ENCODE peak calls at places on chromosomes 1 and 21, in six cellular contexts. L is adrenal gland, K is AG10803, S is heart left ventricle, E is left ventricle myocardium inferior, N is PC-3. Z is an unnamed sample.

GRCh38 chr1:85366391-85366790 is 90.0 kb upstream of the BCL10 start:
- DNase-seq in L (no peak), K (peak; percentile 89), E (no peak), S (no peak), N (peak; percentile 75), Z (peak; percentile 71)

GRCh38 chr1:55234016-55234415 is 18.9 kb upstream of the USP24 start:
- DNase-seq in L (no peak), K (peak; percentile 85), E (no peak), S (no peak), N (peak; percentile 37), Z (no peak)

GRCh38 chr1:160781914-160782689 is 13.9 kb upstream of the LY9 start:
- DNase-seq in K (no peak), L (no peak), E (no peak), S (no peak), N (no peak), Z (no peak)

GRCh38 chr1:118339431-118340146 is 154.6 kb upstream of the SPAG17 start:
- DNase-seq in S (no peak), E (no peak), L (no peak), N (peak; percentile 75), K (no peak), Z (no peak)

GRCh38 chr21:26835027-26835713 is 10.0 kb downstream of the ADAMTS1 start:
- DNase-seq in L (no peak), S (peak; percentile 33), N (peak; percentile 71), E (no peak), K (peak; percentile 85), Z (no peak)

GRCh38 chr1:26787381-26787705 is 407 bp upstream of the PIGV start:
- DNase-seq in N (no peak), S (no peak), K (peak; percentile 48), L (no peak), E (no peak), Z (no peak)

GRCh38 chr1:160830321-160831153 is 32.1 kb downstream of the CD244 start:
- DNase-seq in K (peak; percentile 15), E (no peak), S (peak; percentile 37), N (peak; percentile 93), L (peak; percentile 32), Z (no peak)

GRCh38 chr21:26756491-26757159 is 88.6 kb downstream of the ADAMTS1 start:
- DNase-seq in E (no peak), S (no peak), L (no peak), K (peak; percentile 91), N (no peak), Z (no peak)

GRCh38 chr21:37958493-37958892 is 42.2 kb upstream of the KCNJ6 start:
- DNase-seq in S (no peak), E (no peak), K (no peak), L (no peak), N (no peak), Z (no peak)

GRCh38 chr1:101346419-101346818 is 109.6 kb downstream of the S1PR1 start:
- DNase-seq in S (no peak), K (no peak), E (no peak), L (no peak), N (no peak), Z (no peak)

GRCh38 chr1:27356628-27357280 is 10.0 kb downstream of the MAP3K6 start:
- DNase-seq in E (no peak), K (no peak), L (no peak), N (no peak), S (peak; percentile 25), Z (no peak)

DNA sequence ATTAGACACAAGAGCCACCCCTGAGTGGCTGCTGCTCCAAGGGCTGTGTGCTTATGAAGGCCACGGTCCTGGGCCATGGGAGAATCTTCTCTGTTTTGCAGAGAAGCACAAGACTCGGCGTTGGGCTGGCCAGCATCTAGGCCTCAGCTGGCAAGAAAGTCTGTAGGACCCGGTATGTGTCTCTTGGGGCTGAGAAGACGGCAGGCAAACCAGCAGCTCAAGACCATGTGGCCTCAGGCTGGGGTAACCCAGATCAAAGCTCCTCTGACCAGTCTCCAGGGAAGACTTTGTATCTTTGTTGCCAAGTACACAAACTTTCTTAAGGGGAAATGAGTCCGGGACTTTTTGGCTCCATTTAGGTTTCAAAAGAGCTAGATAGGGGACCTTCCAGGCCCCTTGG is 60.1 kb downstream of the PTP4A2 start:
- DNase-seq in E (no peak), L (no peak), K (no peak), N (no peak), S (peak; percentile 29), Z (no peak)
- TF ChIP-seq CTCF in E (no peak), L (no peak), K (no peak), N (no peak), S (no peak), Z (no peak)

DNA sequence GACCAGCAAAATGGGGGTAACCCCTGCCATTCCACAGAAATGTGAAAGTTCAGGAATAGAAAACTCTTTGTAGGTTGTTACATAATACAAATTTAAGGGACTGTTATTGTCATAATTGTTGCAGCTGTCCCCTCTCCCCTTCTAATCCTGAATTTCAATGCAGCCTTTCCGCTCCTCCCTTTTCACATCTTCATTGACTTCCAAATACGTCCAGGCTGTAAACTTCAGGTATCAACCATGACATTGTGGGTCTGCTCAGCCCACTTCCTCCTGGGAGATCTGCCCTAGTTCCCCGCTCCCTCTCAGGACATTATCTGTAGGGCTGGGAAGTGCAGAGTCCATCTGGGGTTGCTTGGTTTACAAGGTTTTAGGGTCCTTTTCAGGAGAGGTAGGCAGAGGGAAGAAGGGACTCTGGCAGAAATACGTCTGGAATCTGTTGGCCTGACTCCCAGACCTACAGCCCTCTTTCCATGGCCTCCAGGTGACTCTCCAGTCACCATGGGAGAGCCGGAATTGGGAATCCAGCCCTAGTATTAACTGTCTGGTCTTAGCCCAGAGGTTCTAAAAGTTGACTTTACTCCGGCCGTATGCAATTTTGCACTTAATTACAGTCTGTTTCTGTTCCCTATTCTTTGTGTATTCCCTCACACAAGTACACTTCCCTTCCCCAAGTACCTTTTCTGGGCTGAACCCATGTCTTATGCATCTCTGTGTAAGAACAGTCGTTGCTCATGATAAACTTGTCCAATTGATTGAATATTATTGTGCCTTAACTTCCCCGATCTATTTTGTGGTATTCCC is 4.7 kb upstream of the DENND2D start:
- DNase-seq in S (no peak), K (no peak), L (no peak), N (no peak), E (no peak), Z (no peak)
- H3K4me3 ChIP-seq in S (peak overlapping the region; percentile 71), K (no peak overlapping the region), L (no peak overlapping the region), N (no peak overlapping the region), E (peak overlapping the region; percentile 77), Z (no peak overlapping the region)

GRCh38 chr1:229617351-229618100 is 8.4 kb downstream of the TAF5L start:
- DNase-seq in E (no peak), K (no peak), L (no peak), N (no peak), S (no peak), Z (no peak)

GRCh38 chr1:229608590-229608989 is 17.3 kb downstream of the TAF5L start:
- DNase-seq in S (no peak), L (no peak), N (no peak), K (no peak), E (no peak), Z (no peak)

GRCh38 chr1:229619002-229619401 is 6.9 kb downstream of the TAF5L start:
- DNase-seq in E (no peak), L (no peak), N (no peak), K (no peak), S (no peak), Z (no peak)

GRCh38 chr1:229619614-229620013 is 6.3 kb downstream of the TAF5L start:
- DNase-seq in K (no peak), E (no peak), S (no peak), L (no peak), N (no peak), Z (no peak)

GRCh38 chr1:229613938-229614337 is 12.0 kb downstream of the TAF5L start:
- DNase-seq in L (no peak), N (no peak), S (no peak), K (no peak), E (no peak), Z (no peak)
- TF ChIP-seq CTCF in L (no peak), N (no peak), S (no peak), K (no peak), E (no peak), Z (no peak)

GRCh38 chr1:110605446-110605845 is 712 bp downstream of the KCNA2 start:
- DNase-seq in L (no peak), N (no peak), S (no peak), E (no peak), K (no peak), Z (no peak)
- H3K4me3 ChIP-seq in L (no peak overlapping the region), N (no peak overlapping the region), S (peak overlapping the region; percentile 68), E (peak overlapping the region; percentile 74), K (no peak overlapping the region), Z (no peak overlapping the region)

DNA sequence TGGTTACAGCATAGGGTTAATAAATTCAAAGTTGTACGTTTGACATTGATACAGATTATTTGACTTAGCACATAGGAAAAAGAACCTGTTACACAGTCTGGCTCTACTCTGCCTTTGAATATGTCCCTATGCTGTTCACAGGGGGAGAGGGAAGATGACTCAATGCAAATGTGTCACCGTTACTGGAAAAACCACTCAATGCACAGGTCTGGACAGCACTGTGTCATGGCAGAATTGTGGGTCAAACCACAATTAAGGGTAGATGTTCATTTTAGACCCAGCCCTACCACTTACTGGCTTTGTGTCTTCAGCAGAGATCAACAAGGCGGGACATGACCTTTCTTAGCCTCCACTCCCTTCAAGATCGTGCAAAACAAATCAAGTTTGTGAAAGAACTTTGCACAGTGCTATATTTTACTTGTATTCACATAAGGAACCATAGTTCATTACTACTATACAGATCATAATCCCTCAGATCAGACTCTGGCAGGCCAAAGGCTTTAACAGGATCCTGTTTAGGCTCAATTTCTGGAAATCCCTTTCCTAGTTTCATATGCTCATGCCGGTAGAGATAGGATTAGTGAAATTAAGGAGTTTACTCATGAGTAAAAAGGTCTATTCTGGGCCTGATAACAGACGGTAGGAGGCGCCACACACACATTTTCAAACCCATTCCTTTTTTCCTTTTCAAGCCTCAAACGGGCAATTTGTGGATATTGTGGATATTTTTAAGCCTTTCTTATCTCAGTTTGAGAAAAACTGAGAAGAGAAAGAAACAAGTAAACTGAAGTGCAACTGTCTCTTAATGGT is 22.0 kb downstream of the EIF2D start:
- DNase-seq in L (no peak), S (no peak), K (peak; percentile 53), N (peak; percentile 98), E (no peak), Z (no peak)
- TF ChIP-seq CTCF in L (no peak), S (no peak), K (peak; percentile 23), N (peak; percentile 69), E (no peak), Z (peak; percentile 14)

Z was measured in HFF-Myc.